ENCODE peak calls at places on chromosomes 7 and 10, in seven cellular contexts. X, Z, A, Y, F, N and O are unnamed samples.

GRCh38 chr7:21926448-21926847 is 19.3 kb downstream of the CDCA7L start:
- DNase-seq in X (no peak), Z (no peak), A (no peak), Y (no peak), F (no peak), N (no peak), O (no peak)

GRCh38 chr10:24944512-24945255 is 7.7 kb downstream of the PRTFDC1 start:
- DNase-seq in X (peak; percentile 44), Z (no peak), A (no peak), Y (peak; percentile 79), F (peak; percentile 94), N (no peak), O (peak; percentile 57)

GRCh38 chr10:12081879-12082560 is 13.3 kb downstream of the DHTKD1 start:
- DNase-seq in X (no peak), Z (no peak), A (no peak), Y (peak; percentile 16), F (peak; percentile 55), N (no peak), O (no peak)

GRCh38 chr10:10007972-10008371 is 1009.7 kb upstream of the CELF2 start:
- DNase-seq in X (no peak), Z (no peak), A (no peak), Y (no peak), F (peak; percentile 12), N (no peak), O (no peak)

GRCh38 chr7:45892407-45893035 is 4.2 kb downstream of the IGFBP1 start:
- DNase-seq in X (no peak), Z (no peak), A (no peak), Y (no peak), F (no peak), N (no peak), O (no peak)

GRCh38 chr10:110430369-110431273 is 67.1 kb upstream of the DUSP5 start:
- DNase-seq in X (no peak), Z (no peak), A (no peak), Y (no peak), F (no peak), N (no peak), O (no peak)

GRCh38 chr7:1172666-1173523 is 12.9 kb upstream of the ZFAND2A start:
- DNase-seq in X (no peak), Z (no peak), A (no peak), Y (no peak), F (no peak), N (no peak), O (no peak)

GRCh38 chr10:11424456-11425287 is 186.8 kb downstream of the USP6NL start:
- DNase-seq in X (peak; percentile 73), Z (no peak), A (no peak), Y (peak; percentile 54), F (peak; percentile 32), N (no peak), O (peak; percentile 64)

GRCh38 chr7:80224416-80224815 is 89.8 kb downstream of the GNAI1 start:
- DNase-seq in X (no peak), Z (no peak), A (no peak), Y (no peak), F (no peak), N (no peak), O (no peak)

GRCh38 chr10:51804861-51805260 is 105.5 kb upstream of the CSTF2T start:
- DNase-seq in X (no peak), Z (no peak), A (no peak), Y (no peak), F (peak; percentile 84), N (no peak), O (no peak)

GRCh38 chr10:132396495-132397035 is 435 bp upstream of the PWWP2B start:
- DNase-seq in X (peak; percentile 82), Z (peak; percentile 71), A (peak; percentile 68), Y (peak; percentile 42), F (no peak), N (peak; percentile 63), O (peak; percentile 69)
- TF ChIP-seq CTCF in X (no peak), Z (peak; percentile 39), A (peak; percentile 70), Y (peak; percentile 35), F (peak; percentile 35), N (peak; percentile 17), O (no peak)

GRCh38 chr10:69861251-69862240 is 59.8 kb downstream of the COL13A1 start:
- DNase-seq in X (peak; percentile 32), Z (no peak), A (no peak), Y (peak; percentile 59), F (peak; percentile 93), N (no peak), O (peak; percentile 80)
- TF ChIP-seq CTCF in X (peak; percentile 56), Z (no peak), A (no peak), Y (peak; percentile 43), F (peak; percentile 47), N (no peak), O (peak; percentile 68)

DNA sequence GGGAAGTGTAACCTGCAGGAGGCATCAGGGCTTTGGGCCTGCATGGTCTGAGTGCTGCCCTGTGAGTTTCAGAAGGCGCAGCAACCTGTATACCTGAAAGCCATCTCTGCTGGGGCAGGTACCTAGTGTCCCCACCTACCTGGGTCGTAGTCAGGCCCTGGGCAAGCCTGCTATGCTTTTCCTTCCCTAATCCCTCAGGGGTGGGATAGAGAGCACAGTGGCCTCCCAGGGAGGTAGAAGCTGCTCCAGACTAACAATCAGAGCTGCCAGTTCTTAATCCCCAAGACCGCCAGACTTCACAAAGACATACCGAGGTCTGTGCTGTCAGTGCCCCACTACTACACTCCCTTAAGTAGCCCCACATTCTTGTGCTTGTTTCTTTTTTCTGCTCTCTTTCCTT is 52.0 kb downstream of the PTEN start:
- DNase-seq in X (no peak), Z (no peak), A (no peak), Y (no peak), F (no peak), N (no peak), O (no peak)
- TF ChIP-seq CTCF in X (no peak), Z (no peak), A (no peak), Y (no peak), F (no peak), N (no peak), O (no peak)

DNA sequence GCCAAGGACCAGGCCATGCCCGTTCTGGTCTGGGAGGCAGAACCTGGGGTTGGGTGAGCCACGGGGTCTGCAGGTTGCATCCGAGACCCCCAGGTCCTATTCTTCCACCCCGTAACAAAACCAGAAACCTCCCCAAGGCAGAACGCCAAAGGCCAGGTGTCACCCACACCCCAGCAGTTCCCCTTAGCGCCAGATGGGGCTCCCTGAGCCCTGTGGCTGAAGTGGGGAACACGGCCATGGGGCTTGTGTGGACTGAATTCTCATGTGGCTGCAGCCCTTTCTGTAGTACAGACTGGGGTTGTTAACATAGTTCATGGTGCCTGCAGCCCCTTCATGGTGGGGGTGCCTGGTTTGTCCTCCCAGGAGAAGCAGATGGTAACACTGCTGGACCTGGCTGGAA is 10.2 kb downstream of the BRI3 start:
- DNase-seq in X (no peak), Z (no peak), A (no peak), Y (no peak), F (no peak), N (no peak), O (no peak)
- TF ChIP-seq CTCF in X (no peak), Z (no peak), A (no peak), Y (no peak), F (peak; percentile 32), N (no peak), O (no peak)

GRCh38 chr10:119651514-119652327 is 541 bp downstream of the BAG3 start:
- DNase-seq in X (peak; percentile 42), Z (no peak), A (peak; percentile 40), Y (no peak), F (no peak), N (no peak), O (peak; percentile 3)

GRCh38 chr10:119653209-119653608 is 2.0 kb downstream of the BAG3 start:
- DNase-seq in X (no peak), Z (no peak), A (no peak), Y (no peak), F (no peak), N (no peak), O (no peak)

GRCh38 chr10:119650692-119651513 is at the start of gene BAG3:
- DNase-seq in X (peak; percentile 95), Z (peak; percentile 81), A (peak; percentile 95), Y (peak; percentile 88), F (peak; percentile 78), N (peak; percentile 66), O (peak; percentile 75)

GRCh38 chr10:119654540-119654939 is 3.4 kb downstream of the BAG3 start:
- DNase-seq in X (peak; percentile 52), Z (no peak), A (no peak), Y (peak; percentile 56), F (peak; percentile 87), N (no peak), O (peak; percentile 9)

DNA sequence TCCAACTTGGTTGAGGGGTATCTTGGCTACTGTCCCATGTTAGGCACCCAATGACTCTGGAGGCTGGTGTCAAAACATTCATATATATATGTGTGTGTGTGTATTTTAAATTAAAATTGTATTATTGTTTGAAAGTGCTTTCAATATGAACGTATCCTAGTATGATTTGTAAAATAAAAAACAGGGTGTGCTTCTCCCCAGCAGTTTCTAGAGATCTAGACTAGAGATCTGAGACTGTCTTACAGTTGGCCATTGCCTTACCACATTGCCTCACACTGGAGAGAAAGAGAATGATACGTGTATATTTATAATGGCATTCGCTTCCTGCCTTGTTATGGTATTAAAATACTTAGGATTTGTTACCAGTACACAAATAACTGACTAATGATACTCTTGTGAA is 1.2 kb downstream of the BAG3 start:
- DNase-seq in X (no peak), Z (no peak), A (no peak), Y (peak; percentile 68), F (peak; percentile 79), N (no peak), O (peak; percentile 5)
- TF ChIP-seq CTCF in X (peak; percentile 21), Z (no peak), A (peak; percentile 30), Y (peak; percentile 35), F (no peak), N (peak; percentile 50), O (no peak)

GRCh38 chr7:115516341-115516740 is 514.2 kb downstream of the TFEC start:
- DNase-seq in X (no peak), Z (no peak), A (no peak), Y (no peak), F (no peak), N (no peak), O (no peak)

DNA sequence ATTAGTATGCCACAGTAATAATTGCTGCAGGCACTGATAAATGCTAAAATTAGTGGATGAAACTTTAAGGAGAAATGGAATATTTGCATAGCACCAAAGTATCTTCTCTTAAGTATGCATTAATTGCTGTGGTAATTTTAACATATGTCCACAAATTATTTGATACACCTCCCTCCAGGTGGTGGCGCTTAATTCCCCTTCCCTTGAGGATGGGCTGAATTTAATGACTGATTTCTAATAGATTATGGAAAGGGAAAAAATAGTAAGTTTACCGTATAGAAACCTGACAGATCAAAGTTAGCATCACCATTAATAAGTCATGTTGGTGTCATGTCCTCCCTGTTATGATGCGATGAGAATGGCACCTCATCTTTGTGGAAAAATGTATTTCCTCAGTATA is 519.2 kb downstream of the TFEC start:
- DNase-seq in X (no peak), Z (no peak), A (no peak), Y (no peak), F (no peak), N (no peak), O (peak; percentile 8)
- TF ChIP-seq CTCF in X (no peak), Z (no peak), A (no peak), Y (no peak), F (no peak), N (no peak), O (no peak)